ENCODE peak calls at places on chromosomes 4 and X, in seven cellular contexts. T, J, C, X, Q, R and F are unnamed samples. For H3K4me1, the result is how much of the 10 kb centered on the place peaks cover.

GRCh38 chr4:123217676-123218075 is 178.9 kb upstream of the SPRY1 start:
- DNase-seq in T (no peak), J (no peak), C (no peak), X (no peak), Q (no peak), R (no peak), F (no peak)

GRCh38 chrX:8805974-8806373 is 4.8 kb upstream of the FAM9A start:
- DNase-seq in T (no peak), J (no peak), C (no peak), X (no peak), Q (no peak), R (no peak), F (no peak)

GRCh38 chr4:72911316-72911715 is 158.2 kb downstream of the COX18 start:
- DNase-seq in T (no peak), J (no peak), C (no peak), X (no peak), Q (no peak), R (no peak), F (no peak)

GRCh38 chrX:71623105-71623450 is 4.8 kb upstream of the CXCR3 start:
- DNase-seq in T (no peak), J (no peak), C (no peak), X (no peak), Q (no peak), R (no peak), F (no peak)

GRCh38 chr4:8778301-8778700 is 93.3 kb downstream of the HMX1 start:
- DNase-seq in T (no peak), J (no peak), C (no peak), X (no peak), Q (no peak), R (no peak), F (no peak)

GRCh38 chrX:122113376-122113775 is 1066.0 kb downstream of the GLUD2 start:
- DNase-seq in T (no peak), J (no peak), C (no peak), X (no peak), Q (no peak), R (no peak), F (no peak)

GRCh38 chrX:18994713-18995112 is 10.8 kb upstream of the PHKA2 start:
- DNase-seq in T (no peak), J (no peak), C (no peak), X (no peak), Q (no peak), R (no peak), F (no peak)

GRCh38 chr4:153486281-153487151 is 20.4 kb downstream of the TMEM131L start:
- DNase-seq in T (peak), J (no peak), C (peak), X (no peak), Q (no peak), R (no peak), F (no peak)

GRCh38 chr4:156169861-156170260 is 216.2 kb upstream of the CTSO start:
- DNase-seq in T (no peak), J (no peak), C (no peak), X (no peak), Q (no peak), R (no peak), F (no peak)

GRCh38 chr4:23903859-23904438 is 14.1 kb upstream of the PPARGC1A start:
- DNase-seq in T (no peak), J (no peak), C (peak), X (no peak), Q (no peak), R (no peak), F (no peak)

GRCh38 chrX:8726031-8726652 is 5.8 kb downstream of the ANOS1 start:
- DNase-seq in T (no peak), J (no peak), C (no peak), X (no peak), Q (no peak), R (no peak), F (no peak)

GRCh38 chr4:68451246-68452211 is 4.3 kb downstream of the TMPRSS11E start:
- DNase-seq in T (no peak), J (no peak), C (no peak), X (no peak), Q (no peak), R (no peak), F (no peak)

GRCh38 chr4:183100827-183101226 is 1.8 kb downstream of the WWC2 start:
- DNase-seq in T (no peak), J (no peak), C (no peak), X (no peak), Q (no peak), R (no peak), F (no peak)

GRCh38 chr4:54961357-54961975 is 163.9 kb downstream of the KDR start:
- DNase-seq in T (no peak), J (no peak), C (no peak), X (no peak), Q (no peak), R (no peak), F (no peak)

DNA sequence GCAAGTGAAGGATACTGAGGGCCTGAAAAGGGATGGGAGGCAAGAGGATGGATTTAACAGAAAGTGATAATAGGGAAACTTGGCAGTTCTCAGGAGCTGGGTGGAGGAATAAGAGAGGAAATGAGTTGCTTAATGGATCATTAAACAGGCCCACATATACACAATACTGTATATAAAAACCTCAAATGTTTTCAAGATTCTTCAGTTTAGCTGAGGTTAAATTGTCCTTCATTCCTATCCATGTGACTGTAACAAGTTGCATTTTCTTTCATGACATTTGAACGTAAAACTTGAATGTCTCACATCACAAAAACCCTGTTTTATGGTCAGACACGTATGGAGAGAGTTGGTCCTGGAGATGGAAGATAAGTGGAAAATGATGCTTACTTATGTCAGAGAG is 76.5 kb upstream of the PLAC8 start:
- DNase-seq in T (no peak), J (no peak), C (no peak), X (no peak), Q (no peak), R (no peak), F (no peak)
- H3K4me1 ChIP-seq in T (under half), J (under half), C (under half), X (under half), Q (under half), R (under half), F (under half)

DNA sequence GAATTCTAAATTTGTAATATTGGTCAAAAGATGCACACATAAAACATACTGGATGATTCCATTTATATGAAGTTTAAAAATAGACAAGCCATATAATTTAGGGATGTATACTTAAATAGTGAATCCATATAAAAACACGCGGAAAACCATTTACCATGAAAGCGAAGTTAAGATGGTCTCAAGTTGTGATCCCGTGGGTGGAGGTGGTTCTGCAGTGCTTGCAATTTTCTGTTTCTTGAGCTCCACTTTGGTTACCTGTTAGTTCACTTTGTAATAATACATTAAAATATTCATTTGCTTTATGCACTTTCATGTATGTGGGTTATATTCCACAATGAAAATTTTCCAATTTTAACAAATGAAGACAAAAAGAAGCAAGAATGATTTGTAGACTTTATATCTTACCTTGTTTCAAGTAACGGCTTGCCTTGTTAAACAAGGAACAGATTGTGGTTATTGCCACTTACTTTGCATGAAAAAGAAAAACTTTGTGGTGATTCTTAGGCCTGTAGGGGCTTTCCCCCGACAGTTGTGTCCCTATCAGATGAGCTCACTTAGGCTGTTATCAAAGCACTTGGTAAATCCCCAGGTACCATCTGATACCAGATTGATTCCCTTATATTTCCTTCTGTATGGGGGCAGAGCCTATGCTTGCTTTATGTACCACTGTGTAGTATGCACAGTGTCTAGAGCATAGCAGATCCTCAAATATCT is 12.2 kb downstream of the UCP1 start:
- DNase-seq in T (no peak), J (no peak), C (no peak), X (peak), Q (no peak), R (no peak), F (no peak)
- H3K4me3 ChIP-seq in T (no peak), J (no peak), C (no peak), X (no peak), Q (no peak), R (no peak), F (no peak)

GRCh38 chrX:85569096-85569495 is 189.6 kb upstream of the POF1B start:
- DNase-seq in T (no peak), J (no peak), C (no peak), X (no peak), Q (no peak), R (no peak), F (no peak)
- H3K4me1 ChIP-seq in T (under half), J (under half), C (under half), X (under half), Q (under half), R (under half), F (under half)

DNA sequence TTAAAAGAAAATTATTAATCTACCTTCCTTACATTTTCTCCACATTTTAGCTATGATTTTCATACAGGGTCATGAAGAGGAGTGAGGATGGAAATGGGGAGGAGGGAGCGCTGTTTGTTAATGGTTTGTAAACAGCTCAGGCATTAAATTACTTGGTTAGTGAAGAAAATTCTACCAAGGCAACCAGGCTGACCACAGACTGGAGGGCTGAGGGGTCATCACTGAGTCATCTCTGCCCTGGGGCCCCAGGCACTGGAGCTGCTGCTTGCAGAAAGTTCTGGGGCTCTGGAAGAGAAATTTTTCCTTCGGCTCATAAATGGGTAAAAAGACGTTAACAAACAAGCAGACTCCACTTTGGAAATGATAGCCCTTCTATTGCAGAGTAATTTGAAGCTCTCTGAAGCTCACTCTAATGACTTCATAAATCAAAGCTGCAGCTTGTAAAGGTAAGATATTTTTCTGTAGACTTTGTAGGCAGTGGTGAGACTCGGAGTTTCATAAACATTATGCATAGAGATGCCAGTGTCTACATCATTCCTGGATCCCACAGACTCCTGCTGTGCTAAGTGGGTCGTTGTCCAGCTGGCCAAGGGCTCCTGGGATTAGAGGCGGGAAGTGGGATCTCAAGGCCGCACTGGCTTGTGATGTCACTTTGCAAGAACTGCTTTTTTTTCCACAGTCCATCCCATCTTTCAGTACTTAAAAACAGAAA is 159.6 kb downstream of the PTTG2 start:
- DNase-seq in T (no peak), J (peak), C (no peak), X (no peak), Q (no peak), R (no peak), F (no peak)
- H3K4me3 ChIP-seq in T (no peak), J (no peak), C (no peak), X (no peak), Q (no peak), R (no peak), F (no peak)

GRCh38 chr4:164874791-164875190 is 2.2 kb upstream of the APELA start:
- DNase-seq in T (no peak), J (no peak), C (no peak), X (no peak), Q (no peak), R (no peak), F (no peak)
- H3K4me1 ChIP-seq in T (under half), J (under half), C (under half), X (under half), Q (under half), R (under half), F (under half)